ENCODE peak calls at places on chromosome 1, in eight cellular contexts. One of them, this sample, is unnamed.

GRCh38 chr1:155126494-155127104 is 1.1 kb upstream of the EFNA1 start:
- DNase-seq in AG04450: no peak
- DNase-seq in transverse colon: peak
- DNase-seq in tibial nerve: peak
- DNase-seq in GM23338: peak
- DNase-seq in CD4-positive, CD25-positive, alpha-beta regulatory T cell: peak
- DNase-seq in lower leg skin: peak
- DNase-seq in IMR-90: peak
- DNase-seq in this sample: peak

GRCh38 chr1:245197911-245198379 is 43.2 kb downstream of the KIF26B start:
- DNase-seq in AG04450: peak
- DNase-seq in transverse colon: no peak
- DNase-seq in tibial nerve: no peak
- DNase-seq in GM23338: no peak
- DNase-seq in CD4-positive, CD25-positive, alpha-beta regulatory T cell: no peak
- DNase-seq in lower leg skin: no peak
- DNase-seq in IMR-90: peak
- DNase-seq in this sample: no peak

GRCh38 chr1:91121366-91121765 is 99.5 kb upstream of the ZNF644 start:
- DNase-seq in AG04450: no peak
- DNase-seq in transverse colon: peak
- DNase-seq in tibial nerve: no peak
- DNase-seq in GM23338: no peak
- DNase-seq in CD4-positive, CD25-positive, alpha-beta regulatory T cell: no peak
- DNase-seq in lower leg skin: no peak
- DNase-seq in IMR-90: no peak
- DNase-seq in this sample: no peak

GRCh38 chr1:92728687-92729086 is 56.2 kb downstream of the EVI5 start:
- DNase-seq in AG04450: no peak
- DNase-seq in transverse colon: no peak
- DNase-seq in tibial nerve: no peak
- DNase-seq in GM23338: no peak
- DNase-seq in CD4-positive, CD25-positive, alpha-beta regulatory T cell: no peak
- DNase-seq in lower leg skin: no peak
- DNase-seq in IMR-90: peak
- DNase-seq in this sample: no peak

GRCh38 chr1:112637257-112638108 is 17.9 kb downstream of the CAPZA1 start:
- DNase-seq in AG04450: no peak
- DNase-seq in transverse colon: no peak
- DNase-seq in tibial nerve: no peak
- DNase-seq in GM23338: no peak
- DNase-seq in CD4-positive, CD25-positive, alpha-beta regulatory T cell: no peak
- DNase-seq in lower leg skin: no peak
- DNase-seq in IMR-90: peak
- DNase-seq in this sample: no peak

GRCh38 chr1:75964760-75965408 is 32.7 kb upstream of the ASB17 start:
- DNase-seq in AG04450: no peak
- DNase-seq in transverse colon: no peak
- DNase-seq in tibial nerve: no peak
- DNase-seq in GM23338: no peak
- DNase-seq in CD4-positive, CD25-positive, alpha-beta regulatory T cell: no peak
- DNase-seq in lower leg skin: no peak
- DNase-seq in IMR-90: peak
- DNase-seq in this sample: no peak

GRCh38 chr1:182674346-182675246 is 9.8 kb downstream of the RGS8 start:
- DNase-seq in AG04450: no peak
- DNase-seq in transverse colon: no peak
- DNase-seq in tibial nerve: peak
- DNase-seq in GM23338: peak
- DNase-seq in CD4-positive, CD25-positive, alpha-beta regulatory T cell: no peak
- DNase-seq in lower leg skin: no peak
- DNase-seq in IMR-90: no peak
- DNase-seq in this sample: no peak

GRCh38 chr1:151790940-151791651 is 796 bp upstream of the TDRKH start:
- DNase-seq in AG04450: no peak
- DNase-seq in transverse colon: peak
- DNase-seq in tibial nerve: no peak
- DNase-seq in GM23338: peak
- DNase-seq in CD4-positive, CD25-positive, alpha-beta regulatory T cell: peak
- DNase-seq in lower leg skin: no peak
- DNase-seq in IMR-90: no peak
- DNase-seq in this sample: no peak

GRCh38 chr1:200890818-200891773 is 3.6 kb upstream of the INAVA start:
- DNase-seq in AG04450: no peak
- DNase-seq in transverse colon: peak
- DNase-seq in tibial nerve: no peak
- DNase-seq in GM23338: peak
- DNase-seq in CD4-positive, CD25-positive, alpha-beta regulatory T cell: no peak
- DNase-seq in lower leg skin: no peak
- DNase-seq in IMR-90: peak
- DNase-seq in this sample: no peak

GRCh38 chr1:246343251-246343650 is 163.8 kb downstream of the SMYD3 start:
- DNase-seq in AG04450: no peak
- DNase-seq in transverse colon: no peak
- DNase-seq in tibial nerve: no peak
- DNase-seq in GM23338: no peak
- DNase-seq in CD4-positive, CD25-positive, alpha-beta regulatory T cell: no peak
- DNase-seq in lower leg skin: no peak
- DNase-seq in IMR-90: no peak
- DNase-seq in this sample: no peak

GRCh38 chr1:146046664-146047063 is 25.1 kb upstream of the HJV start:
- DNase-seq in AG04450: no peak
- DNase-seq in transverse colon: no peak
- DNase-seq in tibial nerve: no peak
- DNase-seq in GM23338: no peak
- DNase-seq in CD4-positive, CD25-positive, alpha-beta regulatory T cell: no peak
- DNase-seq in lower leg skin: no peak
- DNase-seq in IMR-90: no peak
- DNase-seq in this sample: no peak

GRCh38 chr1:5927506-5928370 is 64.5 kb downstream of the NPHP4 start:
- DNase-seq in AG04450: no peak
- DNase-seq in transverse colon: peak
- DNase-seq in tibial nerve: no peak
- DNase-seq in GM23338: no peak
- DNase-seq in CD4-positive, CD25-positive, alpha-beta regulatory T cell: peak
- DNase-seq in lower leg skin: peak
- DNase-seq in IMR-90: no peak
- DNase-seq in this sample: no peak

GRCh38 chr1:114549137-114549536 is 32.3 kb downstream of the BCAS2 start:
- DNase-seq in AG04450: no peak
- DNase-seq in transverse colon: no peak
- DNase-seq in tibial nerve: no peak
- DNase-seq in GM23338: no peak
- DNase-seq in CD4-positive, CD25-positive, alpha-beta regulatory T cell: no peak
- DNase-seq in lower leg skin: no peak
- DNase-seq in IMR-90: no peak
- DNase-seq in this sample: no peak

GRCh38 chr1:89605692-89606091 is 27.2 kb upstream of the LRRC8C start:
- DNase-seq in AG04450: no peak
- DNase-seq in transverse colon: no peak
- DNase-seq in tibial nerve: no peak
- DNase-seq in GM23338: no peak
- DNase-seq in CD4-positive, CD25-positive, alpha-beta regulatory T cell: no peak
- DNase-seq in lower leg skin: no peak
- DNase-seq in IMR-90: peak
- DNase-seq in this sample: no peak

GRCh38 chr1:66767590-66767989 is 15.3 kb downstream of the DYNLT5 start:
- DNase-seq in AG04450: no peak
- DNase-seq in transverse colon: no peak
- DNase-seq in tibial nerve: no peak
- DNase-seq in GM23338: no peak
- DNase-seq in CD4-positive, CD25-positive, alpha-beta regulatory T cell: no peak
- DNase-seq in lower leg skin: no peak
- DNase-seq in IMR-90: no peak
- DNase-seq in this sample: no peak

GRCh38 chr1:7207875-7208646 is 422.8 kb downstream of the CAMTA1 start:
- DNase-seq in AG04450: no peak
- DNase-seq in transverse colon: peak
- DNase-seq in tibial nerve: no peak
- DNase-seq in GM23338: peak
- DNase-seq in CD4-positive, CD25-positive, alpha-beta regulatory T cell: peak
- DNase-seq in lower leg skin: peak
- DNase-seq in IMR-90: peak
- DNase-seq in this sample: peak

GRCh38 chr1:221998186-221998612 is 256.3 kb upstream of the DUSP10 start:
- DNase-seq in AG04450: no peak
- DNase-seq in transverse colon: no peak
- DNase-seq in tibial nerve: no peak
- DNase-seq in GM23338: no peak
- DNase-seq in CD4-positive, CD25-positive, alpha-beta regulatory T cell: no peak
- DNase-seq in lower leg skin: no peak
- DNase-seq in IMR-90: peak
- DNase-seq in this sample: no peak

GRCh38 chr1:213374369-213374768 is 323.3 kb downstream of the RPS6KC1 start:
- DNase-seq in AG04450: no peak
- DNase-seq in transverse colon: peak
- DNase-seq in tibial nerve: peak
- DNase-seq in GM23338: peak
- DNase-seq in CD4-positive, CD25-positive, alpha-beta regulatory T cell: peak
- DNase-seq in lower leg skin: no peak
- DNase-seq in IMR-90: peak
- DNase-seq in this sample: peak

GRCh38 chr1:155598842-155599331 is 11.1 kb upstream of the MSTO1 start:
- DNase-seq in AG04450: no peak
- DNase-seq in transverse colon: no peak
- DNase-seq in tibial nerve: peak
- DNase-seq in GM23338: peak
- DNase-seq in CD4-positive, CD25-positive, alpha-beta regulatory T cell: peak
- DNase-seq in lower leg skin: no peak
- DNase-seq in IMR-90: peak
- DNase-seq in this sample: no peak

GRCh38 chr1:8421721-8422120 is 103.8 kb downstream of the SLC45A1 start:
- DNase-seq in AG04450: no peak
- DNase-seq in transverse colon: peak
- DNase-seq in tibial nerve: peak
- DNase-seq in GM23338: no peak
- DNase-seq in CD4-positive, CD25-positive, alpha-beta regulatory T cell: no peak
- DNase-seq in lower leg skin: peak
- DNase-seq in IMR-90: peak
- DNase-seq in this sample: no peak

GRCh38 chr1:230700132-230700531 is 13.8 kb downstream of the AGT start:
- DNase-seq in AG04450: no peak
- DNase-seq in transverse colon: no peak
- DNase-seq in tibial nerve: no peak
- DNase-seq in GM23338: no peak
- DNase-seq in CD4-positive, CD25-positive, alpha-beta regulatory T cell: no peak
- DNase-seq in lower leg skin: no peak
- DNase-seq in IMR-90: no peak
- DNase-seq in this sample: no peak

GRCh38 chr1:53733447-53733931 is 5.5 kb downstream of the GLIS1 start:
- DNase-seq in AG04450: no peak
- DNase-seq in transverse colon: no peak
- DNase-seq in tibial nerve: no peak
- DNase-seq in GM23338: no peak
- DNase-seq in CD4-positive, CD25-positive, alpha-beta regulatory T cell: no peak
- DNase-seq in lower leg skin: no peak
- DNase-seq in IMR-90: no peak
- DNase-seq in this sample: no peak

GRCh38 chr1:53734650-53735211 is 4.2 kb downstream of the GLIS1 start:
- DNase-seq in AG04450: peak
- DNase-seq in transverse colon: no peak
- DNase-seq in tibial nerve: no peak
- DNase-seq in GM23338: no peak
- DNase-seq in CD4-positive, CD25-positive, alpha-beta regulatory T cell: no peak
- DNase-seq in lower leg skin: no peak
- DNase-seq in IMR-90: peak
- DNase-seq in this sample: no peak

GRCh38 chr1:53732912-53733317 is 6.0 kb downstream of the GLIS1 start:
- DNase-seq in AG04450: peak
- DNase-seq in transverse colon: no peak
- DNase-seq in tibial nerve: no peak
- DNase-seq in GM23338: no peak
- DNase-seq in CD4-positive, CD25-positive, alpha-beta regulatory T cell: no peak
- DNase-seq in lower leg skin: no peak
- DNase-seq in IMR-90: peak
- DNase-seq in this sample: no peak

GRCh38 chr1:53735261-53735660 is 3.7 kb downstream of the GLIS1 start:
- DNase-seq in AG04450: no peak
- DNase-seq in transverse colon: no peak
- DNase-seq in tibial nerve: no peak
- DNase-seq in GM23338: no peak
- DNase-seq in CD4-positive, CD25-positive, alpha-beta regulatory T cell: no peak
- DNase-seq in lower leg skin: peak
- DNase-seq in IMR-90: no peak
- DNase-seq in this sample: no peak

GRCh38 chr1:53733975-53734649 is 4.9 kb downstream of the GLIS1 start:
- DNase-seq in AG04450: no peak
- DNase-seq in transverse colon: no peak
- DNase-seq in tibial nerve: no peak
- DNase-seq in GM23338: no peak
- DNase-seq in CD4-positive, CD25-positive, alpha-beta regulatory T cell: no peak
- DNase-seq in lower leg skin: no peak
- DNase-seq in IMR-90: peak
- DNase-seq in this sample: no peak
- H3K4me3 ChIP-seq in AG04450: no peak
- H3K4me3 ChIP-seq in transverse colon: no peak
- H3K4me3 ChIP-seq in tibial nerve: no peak
- H3K4me3 ChIP-seq in GM23338: no peak
- H3K4me3 ChIP-seq in CD4-positive, CD25-positive, alpha-beta regulatory T cell: no peak
- H3K4me3 ChIP-seq in lower leg skin: no peak
- H3K4me3 ChIP-seq in IMR-90: no peak
- H3K4me3 ChIP-seq in this sample: no peak

DNA sequence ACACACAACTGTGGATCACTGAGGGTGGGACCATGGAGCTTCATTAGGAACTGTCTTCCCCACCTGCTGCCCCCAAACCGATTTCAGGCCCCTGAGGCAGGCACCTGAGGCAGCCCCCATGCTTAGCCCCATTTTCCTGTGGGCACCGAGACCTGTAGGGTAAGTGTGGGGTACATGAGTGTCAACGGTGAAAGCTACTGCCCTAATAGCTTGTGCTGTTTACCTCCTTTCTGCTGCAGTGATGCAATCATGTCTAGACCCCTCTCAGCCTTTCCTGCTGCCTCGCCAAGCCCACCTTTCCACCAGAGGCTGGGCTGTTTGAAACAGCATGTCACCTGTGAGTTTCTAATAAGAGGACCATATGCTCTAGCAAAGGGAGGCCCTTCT is 53.0 kb downstream of the NFASC start:
- DNase-seq in AG04450: no peak
- DNase-seq in transverse colon: no peak
- DNase-seq in tibial nerve: no peak
- DNase-seq in GM23338: no peak
- DNase-seq in CD4-positive, CD25-positive, alpha-beta regulatory T cell: no peak
- DNase-seq in lower leg skin: peak
- DNase-seq in IMR-90: no peak
- DNase-seq in this sample: no peak
- H3K4me3 ChIP-seq in AG04450: no peak
- H3K4me3 ChIP-seq in transverse colon: no peak
- H3K4me3 ChIP-seq in tibial nerve: no peak
- H3K4me3 ChIP-seq in GM23338: no peak
- H3K4me3 ChIP-seq in CD4-positive, CD25-positive, alpha-beta regulatory T cell: no peak
- H3K4me3 ChIP-seq in lower leg skin: no peak
- H3K4me3 ChIP-seq in IMR-90: no peak
- H3K4me3 ChIP-seq in this sample: no peak

GRCh38 chr1:36084502-36085115 is 715 bp downstream of the TEKT2 start:
- DNase-seq in AG04450: no peak
- DNase-seq in transverse colon: peak
- DNase-seq in tibial nerve: no peak
- DNase-seq in GM23338: peak
- DNase-seq in CD4-positive, CD25-positive, alpha-beta regulatory T cell: no peak
- DNase-seq in lower leg skin: no peak
- DNase-seq in IMR-90: no peak
- DNase-seq in this sample: no peak
- H3K4me3 ChIP-seq in AG04450: peak
- H3K4me3 ChIP-seq in transverse colon: no peak
- H3K4me3 ChIP-seq in tibial nerve: peak
- H3K4me3 ChIP-seq in GM23338: peak
- H3K4me3 ChIP-seq in CD4-positive, CD25-positive, alpha-beta regulatory T cell: no peak
- H3K4me3 ChIP-seq in lower leg skin: peak
- H3K4me3 ChIP-seq in IMR-90: peak
- H3K4me3 ChIP-seq in this sample: no peak

GRCh38 chr1:85465099-85465790 is at the start of gene DDAH1:
- DNase-seq in AG04450: no peak
- DNase-seq in transverse colon: peak
- DNase-seq in tibial nerve: no peak
- DNase-seq in GM23338: peak
- DNase-seq in CD4-positive, CD25-positive, alpha-beta regulatory T cell: no peak
- DNase-seq in lower leg skin: peak
- DNase-seq in IMR-90: peak
- DNase-seq in this sample: no peak
- H3K4me3 ChIP-seq in AG04450: peak
- H3K4me3 ChIP-seq in transverse colon: peak
- H3K4me3 ChIP-seq in tibial nerve: peak
- H3K4me3 ChIP-seq in GM23338: peak
- H3K4me3 ChIP-seq in CD4-positive, CD25-positive, alpha-beta regulatory T cell: no peak
- H3K4me3 ChIP-seq in lower leg skin: peak
- H3K4me3 ChIP-seq in IMR-90: peak
- H3K4me3 ChIP-seq in this sample: no peak

This sample was measured in Jurkat, Clone E6-1.